ENCODE peak calls at places on chromosomes 16 and 17, in eight cellular contexts. W, R, S, B, J, N, I and Q are unnamed samples. For H3K27me3 and H3K36me3, the result is how much of the 10 kb centered on the place peaks cover.

GRCh38 chr17:47705536-47706481 is 11.8 kb downstream of the TBKBP1 start:
- DNase-seq in B (no peak), W (no peak), S (no peak), R (no peak), J (no peak), N (no peak), I (no peak), Q (no peak)

GRCh38 chr16:49773534-49774486 is 82.1 kb downstream of the ZNF423 start:
- DNase-seq in I (no peak), B (no peak), N (no peak), W (no peak), S (no peak), R (no peak), J (no peak), Q (no peak)

GRCh38 chr17:35890774-35891155 is 10.6 kb upstream of the CCL5 start:
- DNase-seq in B (no peak), W (no peak), I (no peak), S (no peak), R (no peak), N (no peak), J (peak), Q (no peak)

GRCh38 chr17:64097196-64097936 is 32.6 kb downstream of the ERN1 start:
- DNase-seq in N (no peak), W (peak), J (no peak), B (no peak), S (peak), I (no peak), R (no peak), Q (peak)

GRCh38 chr16:8717892-8718400 is 43.5 kb downstream of the ABAT start:
- DNase-seq in J (no peak), N (no peak), S (no peak), B (no peak), I (no peak), R (no peak), W (no peak), Q (no peak)

GRCh38 chr17:79000396-79001189 is 9.0 kb downstream of the CANT1 start:
- DNase-seq in S (no peak), W (peak), I (no peak), J (no peak), B (no peak), R (no peak), N (no peak), Q (no peak)

GRCh38 chr17:17146791-17147406 is 59.2 kb downstream of the PLD6 start:
- DNase-seq in S (no peak), N (no peak), W (no peak), R (no peak), B (peak), I (no peak), J (peak), Q (no peak)

GRCh38 chr17:29546085-29546484 is 20.8 kb downstream of the ABHD15 start:
- DNase-seq in R (peak), B (no peak), I (peak), J (no peak), S (no peak), N (no peak), W (no peak), Q (no peak)

GRCh38 chr16:30876867-30877266 is 17.0 kb downstream of the BCL7C start:
- DNase-seq in N (no peak), B (peak), J (peak), S (no peak), W (no peak), I (no peak), R (peak), Q (no peak)

GRCh38 chr17:10210151-10210574 is 11.8 kb upstream of the GAS7 start:
- DNase-seq in N (peak), J (peak), W (peak), I (peak), R (no peak), S (peak), B (no peak), Q (peak)

GRCh38 chr17:59893617-59894100 is 738 bp downstream of the RPS6KB1 start:
- DNase-seq in B (peak), W (no peak), I (no peak), S (peak), N (no peak), J (peak), R (peak), Q (peak)

GRCh38 chr16:75965504-75966374 is 239.4 kb upstream of the CPHXL start:
- DNase-seq in S (peak), W (no peak), B (no peak), R (no peak), J (no peak), N (no peak), I (no peak), Q (no peak)

GRCh38 chr17:57530508-57530907 is 214.6 kb downstream of the CCDC182 start:
- DNase-seq in J (peak), B (no peak), W (no peak), R (no peak), S (no peak), I (peak), N (no peak), Q (no peak)

GRCh38 chr17:64091116-64091515 is 38.8 kb downstream of the ERN1 start:
- DNase-seq in B (no peak), J (no peak), N (no peak), S (peak), R (no peak), I (no peak), W (no peak), Q (no peak)

GRCh38 chr17:67800495-67800928 is 24.8 kb upstream of the BPTF start:
- DNase-seq in I (peak), W (no peak), R (peak), B (peak), S (peak), N (peak), J (peak), Q (peak)

DNA sequence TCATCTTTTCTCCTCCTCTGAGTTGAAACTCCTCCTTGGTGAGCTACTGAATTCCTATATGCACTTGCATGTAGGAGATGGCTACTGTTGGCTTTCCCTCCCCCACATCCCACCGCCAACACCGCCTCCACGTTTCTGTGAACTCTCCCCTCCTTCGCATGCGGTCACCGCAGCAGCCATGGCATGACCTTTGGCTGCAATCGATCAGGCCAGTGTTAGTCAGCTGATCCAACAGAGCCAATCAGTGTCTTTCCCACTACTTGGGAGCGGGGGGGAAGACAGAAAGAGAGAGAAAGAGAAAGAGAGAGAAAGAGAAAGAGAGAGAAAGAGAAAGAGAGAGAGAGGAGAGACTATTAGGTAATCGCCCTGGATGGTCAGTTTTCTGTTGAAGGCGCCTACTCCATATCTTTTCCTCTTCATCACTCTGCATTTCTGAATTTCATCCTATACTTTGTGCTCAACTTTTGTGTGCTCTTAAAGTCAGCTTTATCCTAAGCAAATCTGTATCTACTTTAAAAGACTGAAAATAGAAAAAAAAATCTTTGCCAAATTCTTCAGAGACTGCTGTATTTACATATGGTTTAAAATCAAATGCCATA is 22.7 kb downstream of the ASGR1 start:
- DNase-seq in J (no peak), R (peak), W (no peak), B (no peak), S (no peak), N (no peak), I (no peak), Q (no peak)
- H3K27me3 ChIP-seq in J (under half), R (under half), W (under half), B (under half), S (under half), N (under half), I (under half), Q (under half)

GRCh38 chr16:85806539-85806938 is 7.0 kb downstream of the COX4I1 start:
- DNase-seq in N (no peak), J (no peak), R (no peak), I (no peak), B (no peak), S (no peak), W (no peak), Q (no peak)
- H3K36me3 ChIP-seq in N (under half), J (under half), R (half or more), I (under half), B (under half), S (under half), W (under half), Q (under half)

GRCh38 chr17:14298221-14298994 is 2.5 kb upstream of the HS3ST3B1 start:
- DNase-seq in N (no peak), J (no peak), W (no peak), R (no peak), B (no peak), I (no peak), S (no peak), Q (no peak)
- H3K27me3 ChIP-seq in N (half or more), J (half or more), W (under half), R (under half), B (under half), I (under half), S (under half), Q (under half)

GRCh38 chr17:7352910-7353635 is 1.1 kb downstream of the KCTD11 start:
- DNase-seq in J (no peak), I (no peak), S (no peak), W (no peak), B (no peak), R (no peak), N (peak), Q (no peak)
- H3K36me3 ChIP-seq in J (under half), I (under half), S (under half), W (under half), B (under half), R (under half), N (under half), Q (under half)

GRCh38 chr17:37743875-37744632 is 805 bp downstream of the HNF1B start:
- DNase-seq in J (peak), B (no peak), R (no peak), W (no peak), S (no peak), N (peak), I (no peak), Q (no peak)
- H3K27me3 ChIP-seq in J (half or more), B (under half), R (half or more), W (under half), S (half or more), N (under half), I (under half), Q (half or more)

GRCh38 chr16:24737916-24738594 is 8.6 kb downstream of the TNRC6A start:
- DNase-seq in R (no peak), I (no peak), S (no peak), B (no peak), W (no peak), N (no peak), J (no peak), Q (no peak)

GRCh38 chr16:24741862-24742261 is 12.4 kb downstream of the TNRC6A start:
- DNase-seq in B (no peak), N (no peak), S (no peak), W (no peak), R (no peak), I (no peak), J (no peak), Q (no peak)

GRCh38 chr16:24737391-24737871 is 8.0 kb downstream of the TNRC6A start:
- DNase-seq in I (peak), B (no peak), J (no peak), N (no peak), W (no peak), S (no peak), R (no peak), Q (peak)

GRCh38 chr16:24736758-24737157 is 7.3 kb downstream of the TNRC6A start:
- DNase-seq in J (no peak), W (no peak), I (peak), N (no peak), R (no peak), B (no peak), S (no peak), Q (no peak)

DNA sequence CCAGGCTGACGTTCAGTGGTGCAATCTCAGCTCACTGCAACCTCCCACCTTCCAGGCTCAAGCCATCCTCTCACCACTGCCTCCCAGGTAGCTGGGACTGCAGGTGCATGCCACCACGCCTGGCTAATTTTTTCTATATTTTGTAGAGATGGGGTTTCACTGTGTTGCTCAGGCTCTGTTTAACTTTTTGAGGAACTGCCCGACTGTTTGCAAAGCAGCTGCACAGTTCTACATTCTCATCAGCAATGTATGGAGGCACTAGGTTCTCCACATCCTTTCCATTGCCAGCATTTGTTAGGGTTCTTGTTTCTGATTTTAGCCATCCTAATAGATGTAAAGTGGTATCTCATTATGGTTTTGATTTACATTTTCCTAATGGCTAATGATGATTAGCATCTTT is 9.4 kb downstream of the TNRC6A start:
- DNase-seq in I (no peak), N (no peak), J (no peak), S (no peak), W (no peak), B (peak), R (no peak), Q (no peak)
- H3K36me3 ChIP-seq in I (under half), N (under half), J (under half), S (under half), W (under half), B (under half), R (under half), Q (under half)

DNA sequence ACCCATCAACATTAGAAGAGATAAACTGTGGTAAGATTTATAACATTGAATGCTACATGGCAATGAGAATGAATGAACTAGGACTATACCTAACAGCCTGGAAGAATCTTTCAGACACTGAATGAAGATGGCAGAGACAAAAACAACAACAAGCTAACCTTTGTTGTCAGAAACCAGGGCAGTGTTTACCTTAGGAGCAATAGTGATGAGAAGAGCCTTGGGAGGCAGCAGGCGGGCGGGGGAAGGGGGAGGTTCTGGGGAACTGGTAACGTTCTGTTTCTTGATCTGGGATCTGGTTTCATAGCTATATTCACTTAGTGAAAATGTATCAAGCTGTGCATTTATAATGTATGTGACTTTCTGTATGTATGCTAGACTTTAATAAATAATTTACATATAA is 139.0 kb upstream of the TNRC6C start:
- DNase-seq in J (peak), S (no peak), R (no peak), I (no peak), N (no peak), W (no peak), B (no peak), Q (no peak)
- H3K27me3 ChIP-seq in J (under half), S (under half), R (half or more), I (half or more), N (under half), W (under half), B (under half), Q (under half)